ENCODE peak calls at places on chromosomes 7 and 10, in six cellular contexts. Y is mesenchymal stem cell, C is neuronal stem cell, X is IMR-90, H is H1, I is trophoblast cell. A is an unnamed sample.
A peak's percentile ranks its signal among the peaks of the same experiment; 100 is the strongest.

GRCh38 chr10:51472154-51472553 is 227.2 kb downstream of the CSTF2T start:
- DNase-seq in Y (no peak), C (no peak), X (no peak), H (no peak), I (no peak), A (no peak)

GRCh38 chr10:122112021-122112616 is 123.2 kb downstream of the TACC2 start:
- DNase-seq in Y (peak; percentile 90), C (no peak), X (peak; percentile 76), H (no peak), I (no peak), A (no peak)

GRCh38 chr10:24104895-24105294 is 104.0 kb upstream of the KIAA1217 start:
- DNase-seq in Y (no peak), C (no peak), X (no peak), H (no peak), I (no peak), A (no peak)

GRCh38 chr7:33601884-33602283 is 303.5 kb upstream of the BMPER start:
- DNase-seq in Y (no peak), C (no peak), X (no peak), H (no peak), I (no peak), A (peak; percentile 31)

GRCh38 chr10:132054564-132054963 is 11.2 kb upstream of the JAKMIP3 start:
- DNase-seq in Y (no peak), C (no peak), X (no peak), H (no peak), I (no peak), A (peak; percentile 67)

GRCh38 chr7:54153462-54153861 is 388.7 kb upstream of the VSTM2A start:
- DNase-seq in Y (no peak), C (no peak), X (no peak), H (no peak), I (no peak), A (no peak)

GRCh38 chr10:35632027-35632426 is 10.1 kb downstream of the FZD8 start:
- DNase-seq in Y (no peak), C (no peak), X (no peak), H (no peak), I (no peak), A (no peak)

GRCh38 chr7:22375359-22376048 is 18.6 kb upstream of the RAPGEF5 start:
- DNase-seq in Y (no peak), C (no peak), X (peak; percentile 11), H (no peak), I (no peak), A (peak; percentile 37)

GRCh38 chr7:1172666-1173523 is 12.9 kb upstream of the ZFAND2A start:
- DNase-seq in Y (no peak), C (no peak), X (no peak), H (no peak), I (no peak), A (no peak)

GRCh38 chr7:1175597-1175966 is 15.6 kb upstream of the ZFAND2A start:
- DNase-seq in Y (no peak), C (no peak), X (no peak), H (no peak), I (peak; percentile 70), A (no peak)

GRCh38 chr7:1175967-1176851 is 16.2 kb upstream of the ZFAND2A start:
- DNase-seq in Y (peak; percentile 76), C (peak; percentile 80), X (peak; percentile 52), H (no peak), I (peak; percentile 84), A (peak; percentile 79)

GRCh38 chr7:1176891-1177373 is 16.9 kb upstream of the ZFAND2A start:
- DNase-seq in Y (peak; percentile 55), C (no peak), X (peak; percentile 31), H (no peak), I (peak; percentile 82), A (peak; percentile 75)

DNA sequence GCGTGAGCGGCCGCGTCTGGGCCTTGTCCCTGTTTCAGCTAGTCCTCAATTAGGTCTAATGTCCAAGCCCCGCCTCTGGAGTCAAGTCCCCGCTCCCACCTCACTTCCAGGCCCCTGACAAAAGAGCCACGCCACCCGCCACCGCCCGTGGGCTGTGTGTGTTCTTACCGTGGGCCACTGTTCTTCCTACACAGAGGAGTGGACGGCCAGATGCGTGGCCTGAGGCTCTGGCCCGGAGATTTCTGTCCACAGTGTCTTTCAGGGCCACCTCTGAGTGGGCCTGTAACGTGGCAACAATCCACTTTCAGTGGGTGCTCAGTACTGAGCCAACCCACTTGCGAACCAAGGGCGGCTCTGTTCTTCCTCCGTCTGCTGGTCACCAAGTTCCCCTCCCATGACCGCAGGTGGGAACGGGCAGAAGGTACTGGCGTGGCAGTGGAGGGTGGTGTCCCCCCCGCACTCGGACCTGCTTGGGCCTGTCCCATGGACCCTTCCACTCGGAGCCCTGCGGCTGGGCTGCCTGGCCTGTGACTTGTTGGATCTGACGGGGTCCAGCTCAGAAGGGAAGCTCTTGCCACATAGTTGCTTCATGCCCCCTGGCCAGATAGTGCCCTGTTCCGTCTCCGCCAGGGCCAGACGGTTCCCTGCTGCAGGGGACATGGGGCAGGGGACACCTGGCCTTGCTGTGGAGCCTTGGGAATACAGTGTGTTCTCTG is 15.0 kb upstream of the ZFAND2A start:
- DNase-seq in Y (no peak), C (no peak), X (no peak), H (no peak), I (peak; percentile 70), A (no peak)
- H4K8ac ChIP-seq in Y (peak overlapping the region; percentile 98), C (no peak overlapping the region), X (peak overlapping the region; percentile 99), H (no peak overlapping the region), I (no peak overlapping the region), A (no peak overlapping the region)

GRCh38 chr7:95526128-95526738 is 40.5 kb downstream of the ASB4 start:
- DNase-seq in Y (no peak), C (no peak), X (no peak), H (no peak), I (no peak), A (no peak)

GRCh38 chr7:95527776-95528250 is 42.1 kb downstream of the ASB4 start:
- DNase-seq in Y (no peak), C (no peak), X (no peak), H (no peak), I (no peak), A (peak; percentile 4)

GRCh38 chr7:95525503-95525902 is 39.8 kb downstream of the ASB4 start:
- DNase-seq in Y (peak; percentile 33), C (no peak), X (no peak), H (no peak), I (no peak), A (no peak)

GRCh38 chr7:95529701-95530100 is 44.0 kb downstream of the ASB4 start:
- DNase-seq in Y (no peak), C (no peak), X (no peak), H (no peak), I (no peak), A (no peak)

GRCh38 chr7:95527033-95527775 is 41.5 kb downstream of the ASB4 start:
- DNase-seq in Y (peak; percentile 66), C (peak; percentile 58), X (peak; percentile 44), H (no peak), I (peak; percentile 44), A (peak; percentile 79)
- H3K4me3 ChIP-seq in Y (no peak overlapping the region), C (no peak overlapping the region), X (no peak overlapping the region), H (no peak overlapping the region), I (no peak overlapping the region), A (no peak overlapping the region)

DNA sequence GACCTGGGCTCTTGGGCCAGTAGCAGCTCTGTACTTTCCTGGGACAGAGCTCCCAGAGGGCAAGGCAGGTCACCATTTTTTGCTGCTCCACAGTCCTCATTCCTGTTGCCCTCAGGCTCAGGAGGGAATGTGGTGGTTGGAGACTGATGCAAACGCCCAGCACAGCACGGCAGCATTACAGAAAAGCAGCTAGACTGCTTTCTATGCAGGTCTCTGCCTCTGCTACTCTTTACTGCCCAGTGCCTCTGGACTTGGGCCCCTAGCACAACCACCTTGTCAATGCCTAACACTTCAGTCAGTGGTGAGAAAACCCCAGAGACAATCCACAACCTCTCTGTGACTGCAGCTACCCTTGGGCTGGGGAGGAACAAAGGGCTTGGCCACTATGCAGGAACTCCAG is 790.7 kb downstream of the PCDH15 start:
- DNase-seq in Y (no peak), C (no peak), X (no peak), H (no peak), I (no peak), A (peak; percentile 2)
- H4K8ac ChIP-seq in Y (no peak overlapping the region), C (no peak overlapping the region), X (no peak overlapping the region), H (no peak overlapping the region), I (no peak overlapping the region), A (no peak overlapping the region)

DNA sequence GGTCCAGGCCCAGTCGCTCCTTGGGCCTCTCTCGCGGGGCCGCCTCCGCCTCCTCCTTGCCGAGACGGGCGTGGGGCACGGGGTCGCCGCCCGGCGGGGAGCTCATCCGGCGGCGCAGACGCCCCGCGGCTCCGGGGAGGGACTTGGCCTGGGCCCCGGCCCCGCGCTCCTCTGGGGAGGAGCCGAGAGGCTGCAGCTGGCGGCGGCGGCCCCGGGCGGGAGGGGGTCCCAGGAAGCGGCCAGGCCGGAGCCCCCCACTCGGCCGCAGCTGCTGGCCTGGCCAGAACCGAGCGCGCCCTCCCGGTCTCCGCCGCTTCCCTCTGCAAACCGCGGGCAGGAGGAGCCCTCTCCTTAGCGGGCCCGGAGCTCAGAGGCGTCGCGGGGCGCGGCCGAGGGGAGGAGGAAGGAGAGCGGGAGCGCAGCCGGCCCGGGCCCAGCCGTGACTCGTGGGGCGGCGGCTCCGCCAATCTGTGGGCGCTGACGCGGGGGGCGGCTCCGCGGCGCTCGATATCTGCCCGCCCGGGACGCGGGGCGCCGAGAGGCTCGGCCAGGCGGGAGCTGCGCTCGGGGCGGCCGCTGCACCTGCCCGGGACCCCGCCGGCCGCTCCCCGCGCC is at the start of gene FAM20C:
- DNase-seq in Y (peak; percentile 87), C (peak; percentile 54), X (peak; percentile 79), H (no peak), I (no peak), A (peak; percentile 61)
- H3K4me3 ChIP-seq in Y (peak within 1 kb of the TSS; percentile 73), C (peak within 1 kb of the TSS; percentile 90), X (peak within 1 kb of the TSS; percentile 78), H (peak within 1 kb of the TSS; percentile 82), I (peak within 1 kb of the TSS; percentile 66), A (peak within 1 kb of the TSS; percentile 64)

GRCh38 chr10:22633528-22633927 is 80.8 kb downstream of the PIP4K2A start:
- DNase-seq in Y (no peak), C (no peak), X (no peak), H (no peak), I (peak; percentile 65), A (no peak)

GRCh38 chr10:22634093-22634492 is 80.3 kb downstream of the PIP4K2A start:
- DNase-seq in Y (no peak), C (no peak), X (no peak), H (no peak), I (no peak), A (no peak)

GRCh38 chr10:22637491-22637890 is 76.9 kb downstream of the PIP4K2A start:
- DNase-seq in Y (no peak), C (no peak), X (no peak), H (no peak), I (no peak), A (no peak)

GRCh38 chr10:22634606-22635467 is 79.5 kb downstream of the PIP4K2A start:
- DNase-seq in Y (no peak), C (no peak), X (no peak), H (no peak), I (no peak), A (no peak)

DNA sequence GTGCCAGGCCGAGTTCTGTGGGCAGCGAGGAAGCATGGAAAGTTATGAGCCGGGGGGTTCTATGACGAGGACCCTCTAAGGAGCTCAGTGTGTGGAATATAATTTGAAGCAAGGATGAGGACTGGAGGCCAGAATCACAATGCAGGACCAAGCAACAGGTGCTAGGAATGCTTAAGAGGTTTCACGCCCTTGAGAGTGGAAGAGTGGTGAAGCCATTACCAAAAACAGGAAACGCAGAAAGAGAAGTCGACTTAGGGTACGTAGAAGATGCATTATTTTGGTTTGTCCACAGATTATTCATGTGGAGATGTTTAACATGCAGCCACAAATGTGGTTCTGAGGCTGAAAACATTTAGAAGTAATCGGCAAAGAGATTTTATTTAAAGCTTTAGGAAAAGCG is 78.7 kb downstream of the PIP4K2A start:
- DNase-seq in Y (no peak), C (no peak), X (no peak), H (no peak), I (no peak), A (no peak)
- H4K8ac ChIP-seq in Y (no peak overlapping the region), C (no peak overlapping the region), X (no peak overlapping the region), H (no peak overlapping the region), I (peak overlapping the region; percentile 12), A (no peak overlapping the region)